ENCODE peak calls at places on chromosomes 7 and 10, in ten cellular contexts. O is A673, X is adrenal gland, V is SJSA1, Q is IMR-90, I is HepG2, N is BE2C, F is fibroblast of lung, R is heart left ventricle, E is stomach. U is an unnamed sample.

GRCh38 chr10:57494481-57494880 is 773.2 kb downstream of the IPMK start:
- DNase-seq in Q (no peak), V (no peak), X (no peak), I (peak; percentile 1), F (no peak), O (no peak), N (no peak), E (no peak), R (no peak), U (no peak)

GRCh38 chr10:53090725-53091124 is 318.1 kb upstream of the MBL2 start:
- DNase-seq in R (no peak), X (no peak), V (no peak), F (no peak), N (no peak), Q (no peak), I (no peak), E (no peak), O (no peak), U (no peak)

GRCh38 chr7:137687556-137688280 is 159.1 kb downstream of the DGKI start:
- DNase-seq in N (no peak), O (no peak), R (no peak), X (no peak), F (peak; percentile 93), I (no peak), V (peak; percentile 54), E (no peak), Q (peak; percentile 71), U (no peak)

GRCh38 chr10:91883549-91884542 is 25.4 kb downstream of the FGFBP3 start:
- DNase-seq in N (no peak), I (peak; percentile 8), X (no peak), V (no peak), E (peak; percentile 43), R (peak; percentile 43), O (peak; percentile 40), F (peak; percentile 80), Q (peak; percentile 41), U (peak; percentile 48)

GRCh38 chr10:94225589-94225988 is 137.2 kb downstream of the NOC3L start:
- DNase-seq in X (peak; percentile 33), Q (no peak), E (no peak), R (no peak), I (no peak), N (no peak), F (no peak), V (no peak), O (no peak), U (no peak)

GRCh38 chr10:112875474-112876267 is 74.4 kb upstream of the TCF7L2 start:
- DNase-seq in I (peak; percentile 47), O (no peak), R (no peak), E (peak; percentile 47), V (peak; percentile 60), Q (peak; percentile 86), N (no peak), F (peak; percentile 75), X (peak; percentile 55), U (no peak)

GRCh38 chr10:88953662-88954061 is 1.1 kb upstream of the ACTA2 start:
- DNase-seq in R (no peak), I (no peak), E (no peak), N (no peak), X (no peak), Q (no peak), V (no peak), O (no peak), F (no peak), U (no peak)

GRCh38 chr10:75403144-75404022 is 1.8 kb upstream of the ZNF503 start:
- DNase-seq in F (peak; percentile 55), N (no peak), Q (no peak), O (no peak), X (peak; percentile 76), V (peak; percentile 17), E (peak; percentile 63), I (peak; percentile 18), R (peak; percentile 42), U (peak; percentile 59)

GRCh38 chr10:44879531-44879899 is 31.6 kb upstream of the TMEM72 start:
- DNase-seq in Q (no peak), X (no peak), O (no peak), E (no peak), F (no peak), V (no peak), R (no peak), N (no peak), I (no peak), U (no peak)

GRCh38 chr7:132102942-132103341 is 473.3 kb downstream of the PLXNA4 start:
- DNase-seq in F (no peak), X (no peak), I (no peak), E (no peak), V (no peak), N (no peak), R (no peak), O (no peak), Q (no peak), U (no peak)

GRCh38 chr7:13989944-13990295 is 454 bp upstream of the ETV1 start:
- DNase-seq in O (no peak), I (no peak), R (no peak), Q (no peak), N (no peak), F (no peak), E (no peak), V (no peak), X (no peak), U (no peak)

GRCh38 chr7:101948650-101949049 is 131.2 kb downstream of the CUX1 start:
- DNase-seq in I (no peak), N (no peak), Q (no peak), R (peak; percentile 60), V (no peak), F (no peak), O (no peak), E (no peak), X (no peak), U (no peak)

GRCh38 chr7:151865070-151865670 is 11.7 kb downstream of the PRKAG2 start:
- DNase-seq in E (no peak), O (no peak), F (no peak), R (peak; percentile 10), I (no peak), X (no peak), N (no peak), Q (no peak), V (no peak), U (no peak)

DNA sequence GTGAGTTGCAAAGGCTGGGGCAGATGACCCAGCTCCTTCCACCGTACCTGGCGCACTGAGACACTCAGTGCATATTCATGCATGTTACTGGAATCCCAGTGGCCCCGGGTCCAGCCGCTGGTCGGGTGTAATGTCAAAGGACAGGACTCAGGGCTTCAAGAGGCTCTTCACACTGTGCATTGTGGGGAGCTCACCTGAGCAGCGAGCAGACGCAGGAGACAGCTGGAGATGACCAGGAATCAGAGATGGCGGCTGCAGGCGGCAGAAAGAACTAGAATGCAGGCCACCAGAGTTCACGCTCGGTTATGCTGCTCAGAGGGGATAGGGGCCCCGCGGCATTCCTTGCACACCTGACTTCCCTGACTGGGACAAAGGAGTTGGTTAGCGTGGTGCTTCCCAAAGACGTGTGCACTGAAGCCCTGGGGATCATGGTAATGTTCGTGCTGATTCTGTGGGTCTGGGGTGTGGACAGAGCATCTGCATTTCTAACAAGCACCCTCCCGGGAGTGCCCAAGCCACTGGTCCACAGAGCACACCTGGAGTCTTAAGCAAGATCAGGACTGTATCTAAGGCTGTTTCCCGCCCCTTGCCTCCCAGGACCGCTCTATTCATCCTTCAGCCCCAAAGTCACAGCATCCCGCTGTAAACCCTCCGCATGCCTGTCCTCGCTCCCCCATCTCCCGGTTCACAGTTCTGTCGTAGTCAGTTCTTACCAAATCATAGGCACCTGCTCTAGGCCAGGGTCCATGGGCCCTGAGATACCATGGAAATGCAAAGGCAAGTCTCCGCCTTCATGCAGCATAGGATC is 71.0 kb downstream of the MKI67 start:
- DNase-seq in F (no peak), R (peak; percentile 11), Q (no peak), I (no peak), O (no peak), E (no peak), V (no peak), X (no peak), N (no peak), U (no peak)
- H3K36me3 ChIP-seq in F (no peaks in the 10 kb centered on the region), R (peaks cover 32% of the 10 kb centered on the region), Q (no peaks in the 10 kb centered on the region), I (no peaks in the 10 kb centered on the region), O (no peaks in the 10 kb centered on the region), E (peaks cover 2% of the 10 kb centered on the region), V (no peaks in the 10 kb centered on the region), X (no peaks in the 10 kb centered on the region), N (no peaks in the 10 kb centered on the region), U (no peaks in the 10 kb centered on the region)

DNA sequence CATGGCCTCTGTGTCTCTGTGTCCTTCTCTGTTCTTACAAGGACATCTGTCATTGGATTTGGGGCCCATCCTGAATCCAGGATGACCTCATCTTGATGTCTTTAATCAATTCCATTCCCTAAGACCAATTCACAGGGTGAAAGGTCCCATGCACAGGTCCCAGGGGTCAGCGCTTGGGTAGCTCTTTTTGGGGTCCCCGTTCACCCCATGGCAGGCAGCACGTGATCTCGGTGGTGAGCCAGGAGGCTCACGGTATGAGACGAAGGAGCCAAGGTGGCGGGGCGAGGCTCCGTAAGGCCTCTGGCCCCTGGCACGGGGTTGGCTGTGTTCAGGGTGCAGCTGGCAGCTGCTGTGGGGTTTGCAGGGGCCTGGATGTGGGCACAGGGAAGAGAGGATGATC is 27.5 kb upstream of the PSMG3 start:
- DNase-seq in X (no peak), R (no peak), Q (no peak), F (no peak), V (no peak), N (no peak), I (no peak), E (no peak), O (no peak), U (no peak)
- H3K27me3 ChIP-seq in X (peaks cover 21% of the 10 kb centered on the region), R (peaks cover 12% of the 10 kb centered on the region), Q (peaks cover 54% of the 10 kb centered on the region), F (peaks cover 16% of the 10 kb centered on the region), V (peaks cover 18% of the 10 kb centered on the region), N (peaks cover 14% of the 10 kb centered on the region), I (peaks cover 5% of the 10 kb centered on the region), E (peaks cover 32% of the 10 kb centered on the region), O (peaks cover 10% of the 10 kb centered on the region), U (no peaks in the 10 kb centered on the region)

GRCh38 chr7:99109108-99110051 is 34.5 kb downstream of the SMURF1 start:
- DNase-seq in F (peak; percentile 65), X (no peak), I (peak; percentile 87), R (peak; percentile 53), E (no peak), N (peak; percentile 37), O (no peak), Q (peak; percentile 62), V (peak; percentile 36), U (no peak)
- H3K36me3 ChIP-seq in F (no peaks in the 10 kb centered on the region), X (no peaks in the 10 kb centered on the region), I (no peaks in the 10 kb centered on the region), R (no peaks in the 10 kb centered on the region), E (no peaks in the 10 kb centered on the region), N (no peaks in the 10 kb centered on the region), O (no peaks in the 10 kb centered on the region), Q (peaks cover 2% of the 10 kb centered on the region), V (no peaks in the 10 kb centered on the region), U (no peaks in the 10 kb centered on the region)

GRCh38 chr10:67959839-67960476 is 75.5 kb downstream of the SIRT1 start:
- DNase-seq in O (no peak), X (no peak), N (no peak), R (no peak), Q (no peak), V (no peak), F (no peak), I (peak; percentile 29), E (no peak), U (no peak)

GRCh38 chr10:67971311-67971710 is 86.9 kb downstream of the SIRT1 start:
- DNase-seq in Q (no peak), N (no peak), R (no peak), E (no peak), I (no peak), X (no peak), O (no peak), V (no peak), F (no peak), U (no peak)

GRCh38 chr10:67969875-67970274 is 85.4 kb downstream of the SIRT1 start:
- DNase-seq in R (no peak), V (no peak), N (no peak), F (peak; percentile 55), E (no peak), Q (peak; percentile 7), X (no peak), I (no peak), O (no peak), U (no peak)

GRCh38 chr10:67965456-67965855 is 81.0 kb downstream of the SIRT1 start:
- DNase-seq in O (no peak), I (no peak), F (no peak), R (no peak), Q (no peak), V (no peak), X (no peak), N (no peak), E (no peak), U (no peak)
- H3K27me3 ChIP-seq in O (no peaks in the 10 kb centered on the region), I (no peaks in the 10 kb centered on the region), F (no peaks in the 10 kb centered on the region), R (no peaks in the 10 kb centered on the region), Q (no peaks in the 10 kb centered on the region), V (no peaks in the 10 kb centered on the region), X (no peaks in the 10 kb centered on the region), N (no peaks in the 10 kb centered on the region), E (no peaks in the 10 kb centered on the region), U (no peaks in the 10 kb centered on the region)

U was measured in body of pancreas.